ENCODE peak calls at places on chromosomes 16 and 17, in five cellular contexts. Z, Q, D, E and H are unnamed samples.

GRCh38 chr17:32187276-32187675 is 45.0 kb downstream of the RHOT1 start:
- DNase-seq in E (no peak), D (no peak), Q (no peak), Z (no peak), H (no peak)

GRCh38 chr17:57585341-57586098 is 159.6 kb downstream of the CCDC182 start:
- DNase-seq in D (no peak), Q (no peak), E (no peak), Z (no peak), H (no peak)

GRCh38 chr16:14527411-14528044 is 102.5 kb downstream of the PARN start:
- DNase-seq in Q (no peak), Z (no peak), D (no peak), E (no peak), H (no peak)

GRCh38 chr17:38925263-38925995 is at the start of gene LASP1NB:
- DNase-seq in Q (peak; percentile 95), D (no peak), Z (no peak), E (peak; percentile 97), H (no peak)

GRCh38 chr16:85847036-85847435 is 47.5 kb downstream of the COX4I1 start:
- DNase-seq in E (no peak), Q (no peak), Z (no peak), D (no peak), H (no peak)

GRCh38 chr16:63461248-63461841 is 1425.1 kb upstream of the CDH8 start:
- DNase-seq in D (no peak), Z (peak; percentile 46), Q (peak; percentile 56), E (peak; percentile 41), H (no peak)

GRCh38 chr17:33258291-33258690 is 34.8 kb downstream of the ASIC2 start:
- DNase-seq in Z (no peak), D (no peak), E (no peak), Q (no peak), H (no peak)

GRCh38 chr17:17511971-17512858 is 16.0 kb upstream of the RASD1 start:
- DNase-seq in E (no peak), Z (no peak), D (no peak), Q (no peak), H (no peak)

GRCh38 chr16:695355-696089 is 5.3 kb upstream of the WDR24 start:
- DNase-seq in E (no peak), Q (peak; percentile 64), D (no peak), Z (peak; percentile 93), H (peak; percentile 17)

GRCh38 chr16:46612121-46612520 is 9.1 kb downstream of the SHCBP1 start:
- DNase-seq in E (no peak), Q (no peak), D (no peak), Z (no peak), H (no peak)

GRCh38 chr16:79758615-79759346 is 158.2 kb upstream of the MAF start:
- DNase-seq in E (no peak), D (no peak), Q (no peak), Z (no peak), H (no peak)

GRCh38 chr16:83692224-83692623 is 115.6 kb upstream of the HSBP1 start:
- DNase-seq in Q (no peak), E (no peak), Z (no peak), D (no peak), H (no peak)

GRCh38 chr17:61467416-61468262 is 15.4 kb downstream of the TBX4 start:
- DNase-seq in Q (peak; percentile 60), E (peak; percentile 46), Z (no peak), D (no peak), H (no peak)

GRCh38 chr16:57828272-57829161 is 26.2 kb upstream of the KIFC3 start:
- DNase-seq in Q (no peak), E (no peak), Z (no peak), D (no peak), H (no peak)

GRCh38 chr16:549544-550263 is 10.5 kb upstream of the PRR35 start:
- DNase-seq in E (no peak), D (no peak), Q (no peak), Z (no peak), H (no peak)

GRCh38 chr17:61444831-61445230 is 7.4 kb upstream of the TBX4 start:
- DNase-seq in Z (no peak), E (no peak), D (no peak), Q (no peak), H (no peak)

GRCh38 chr16:65547799-65548446 is 426.1 kb upstream of the CDH11 start:
- DNase-seq in E (no peak), D (no peak), Q (no peak), Z (no peak), H (no peak)

GRCh38 chr17:1055751-1056645 is 59.1 kb downstream of the TIMM22 start:
- DNase-seq in E (peak; percentile 81), Z (peak; percentile 13), D (no peak), Q (peak; percentile 74), H (no peak)

GRCh38 chr16:3637371-3637923 is 17.0 kb upstream of the DNASE1 start:
- DNase-seq in D (no peak), Q (no peak), Z (no peak), E (peak; percentile 9), H (no peak)

GRCh38 chr17:77280304-77280910 is 139.6 kb downstream of the SEC14L1 start:
- DNase-seq in E (no peak), Z (peak; percentile 53), Q (no peak), D (no peak), H (no peak)

GRCh38 chr16:86090461-86091170 is 191.7 kb downstream of the IRF8 start:
- DNase-seq in Z (no peak), E (no peak), Q (no peak), D (no peak), H (no peak)

GRCh38 chr17:19365833-19366636 is 3.5 kb upstream of the B9D1 start:
- DNase-seq in E (no peak), D (no peak), Q (no peak), Z (no peak), H (no peak)

GRCh38 chr16:85090166-85090565 is 22.1 kb downstream of the CIBAR2 start:
- DNase-seq in Q (no peak), Z (no peak), E (no peak), D (no peak), H (no peak)

GRCh38 chr16:57022445-57022844 is 33.1 kb downstream of the NLRC5 start:
- DNase-seq in D (no peak), Q (no peak), E (no peak), Z (no peak), H (no peak)

GRCh38 chr16:75957870-75958269 is 231.6 kb upstream of the CPHXL start:
- DNase-seq in E (no peak), Z (no peak), D (no peak), Q (no peak), H (no peak)

GRCh38 chr16:66569827-66570405 is 3.7 kb downstream of the CMTM1 start:
- DNase-seq in E (no peak), Q (no peak), D (no peak), Z (no peak), H (no peak)

GRCh38 chr16:56367764-56368163 is 57.6 kb downstream of the AMFR start:
- DNase-seq in E (no peak), Z (no peak), D (no peak), Q (no peak), H (no peak)

GRCh38 chr17:55089251-55089650 is 120.7 kb downstream of the STXBP4 start:
- DNase-seq in Z (no peak), Q (no peak), D (no peak), E (no peak), H (no peak)